ENCODE peak calls at places on chromosome 7, in six cellular contexts. F is astrocyte, R is cardiac muscle cell, M is tibial artery, I is pancreas, U is CD14-positive monocyte. P is an unnamed sample.

GRCh38 chr7:2212906-2213305 is 19.8 kb downstream of the MAD1L1 start:
- DNase-seq in I (peak), F (no peak), U (no peak), M (no peak), R (no peak), P (no peak)

GRCh38 chr7:121109145-121109544 is 120.6 kb downstream of the CPED1 start:
- DNase-seq in R (no peak), M (no peak), U (no peak), F (peak), I (no peak), P (no peak)

GRCh38 chr7:100949931-100950443 is 653 bp downstream of the MUC3A start:
- DNase-seq in I (no peak), F (no peak), U (no peak), R (no peak), M (no peak), P (no peak)

GRCh38 chr7:131103997-131104396 is 223.7 kb upstream of the MKLN1 start:
- DNase-seq in M (no peak), U (no peak), I (no peak), F (peak), R (no peak), P (no peak)

GRCh38 chr7:27168265-27168947 is 3.1 kb upstream of the HOXA9 start:
- DNase-seq in I (peak), M (peak), R (no peak), U (peak), F (no peak), P (no peak)

GRCh38 chr7:108008827-108009226 is 5.9 kb upstream of the LAMB1 start:
- DNase-seq in I (no peak), F (no peak), U (no peak), M (no peak), R (no peak), P (no peak)

GRCh38 chr7:96314402-96315108 is 7.3 kb downstream of the SLC25A13 start:
- DNase-seq in R (no peak), I (no peak), U (no peak), F (no peak), M (no peak), P (no peak)

GRCh38 chr7:54932818-54933543 is 85.8 kb upstream of the EGFR start:
- DNase-seq in M (peak), F (peak), U (no peak), R (peak), I (peak), P (peak)

GRCh38 chr7:45700556-45700955 is 126.4 kb downstream of the ADCY1 start:
- DNase-seq in F (no peak), U (no peak), M (no peak), I (no peak), R (peak), P (peak)

GRCh38 chr7:112495820-112496462 is 15.2 kb downstream of the LSMEM1 start:
- DNase-seq in M (no peak), U (no peak), I (no peak), F (peak), R (peak), P (no peak)

GRCh38 chr7:46145412-46145811 is 224.3 kb upstream of the IGFBP3 start:
- DNase-seq in M (no peak), R (peak), I (no peak), U (no peak), F (peak), P (no peak)

GRCh38 chr7:5448378-5449042 is 24.9 kb upstream of the TNRC18 start:
- DNase-seq in U (no peak), R (peak), M (no peak), F (no peak), I (no peak), P (no peak)

GRCh38 chr7:152636436-152636835 is 39.5 kb downstream of the XRCC2 start:
- DNase-seq in M (no peak), R (no peak), I (no peak), U (no peak), F (no peak), P (no peak)

GRCh38 chr7:152637920-152638580 is 37.9 kb downstream of the XRCC2 start:
- DNase-seq in F (no peak), R (no peak), I (no peak), M (no peak), U (no peak), P (no peak)

GRCh38 chr7:152633072-152633471 is 42.9 kb downstream of the XRCC2 start:
- DNase-seq in M (no peak), U (no peak), I (no peak), R (no peak), F (no peak), P (no peak)

GRCh38 chr7:152633504-152633903 is 42.4 kb downstream of the XRCC2 start:
- DNase-seq in M (no peak), R (no peak), U (no peak), F (no peak), I (no peak), P (no peak)
- TF ChIP-seq CTCF in M (no peak), R (no peak), U (no peak), F (no peak), I (no peak), P (no peak)

GRCh38 chr7:28954446-28954845 is 3.7 kb downstream of the TRIL start:
- DNase-seq in M (no peak), I (no peak), F (no peak), R (no peak), U (no peak), P (no peak)

GRCh38 chr7:28955723-28956607 is 2.2 kb downstream of the TRIL start:
- DNase-seq in I (peak), R (peak), M (peak), U (peak), F (no peak), P (peak)

GRCh38 chr7:28954936-28955335 is 3.2 kb downstream of the TRIL start:
- DNase-seq in F (no peak), R (no peak), U (no peak), M (no peak), I (no peak), P (no peak)

GRCh38 chr7:28956608-28957063 is 1.5 kb downstream of the TRIL start:
- DNase-seq in I (peak), F (peak), U (no peak), M (peak), R (peak), P (peak)

GRCh38 chr7:28955356-28955722 is 2.8 kb downstream of the TRIL start:
- DNase-seq in R (no peak), F (no peak), U (no peak), M (no peak), I (no peak), P (no peak)
- TF ChIP-seq CTCF in R (no peak), F (no peak), U (no peak), M (no peak), I (no peak), P (no peak)

GRCh38 chr7:37450035-37450434 is 1.4 kb upstream of the ELMO1 start:
- DNase-seq in F (no peak), I (no peak), U (no peak), M (no peak), R (no peak), P (no peak)

GRCh38 chr7:37448637-37449331 is at the start of gene ELMO1:
- DNase-seq in R (peak), U (peak), M (peak), I (peak), F (peak), P (peak)

GRCh38 chr7:37449621-37450020 is 957 bp upstream of the ELMO1 start:
- DNase-seq in I (no peak), U (no peak), R (no peak), M (no peak), F (no peak), P (no peak)

GRCh38 chr7:37455081-37455480 is 6.4 kb upstream of the ELMO1 start:
- DNase-seq in M (no peak), R (no peak), I (no peak), F (no peak), U (no peak), P (no peak)

GRCh38 chr7:37452346-37452745 is 3.7 kb upstream of the ELMO1 start:
- DNase-seq in F (no peak), R (no peak), U (no peak), M (no peak), I (no peak), P (no peak)
- TF ChIP-seq CTCF in F (no peak), R (no peak), U (no peak), M (no peak), I (no peak), P (no peak)

GRCh38 chr7:158760936-158761335 is 56.3 kb upstream of the NCAPG2 start:
- DNase-seq in R (no peak), U (no peak), M (no peak), I (no peak), F (no peak), P (no peak)
- TF ChIP-seq CTCF in R (peak), U (no peak), M (no peak), I (no peak), F (no peak), P (no peak)

GRCh38 chr7:157713591-157713990 is 376.8 kb downstream of the DNAJB6 start:
- DNase-seq in U (no peak), R (no peak), M (peak), F (no peak), I (peak), P (no peak)

GRCh38 chr7:157715938-157716280 is 379.1 kb downstream of the DNAJB6 start:
- DNase-seq in R (no peak), M (peak), I (peak), F (no peak), U (no peak), P (no peak)

GRCh38 chr7:157714166-157715070 is 377.6 kb downstream of the DNAJB6 start:
- DNase-seq in F (no peak), R (no peak), M (peak), I (peak), U (no peak), P (no peak)

GRCh38 chr7:157717211-157718174 is 380.7 kb downstream of the DNAJB6 start:
- DNase-seq in U (no peak), R (no peak), I (peak), F (no peak), M (peak), P (no peak)

GRCh38 chr7:157715071-157715937 is 378.5 kb downstream of the DNAJB6 start:
- DNase-seq in U (no peak), F (no peak), M (peak), I (peak), R (no peak), P (no peak)
- TF ChIP-seq CTCF in U (no peak), F (no peak), M (no peak), I (no peak), R (no peak), P (no peak)

P was measured in mesothelial cell of epicardium.